ENCODE peak calls at places on chromosomes 16 and 17, in five cellular contexts. Q is colonic mucosa, Z is tibial nerve, I is heart right ventricle, B is stomach. M is an unnamed sample.

GRCh38 chr17:77096570-77097214 is 44.1 kb upstream of the SEC14L1 start:
- DNase-seq in Q (no peak), Z (peak; percentile 36), I (no peak), B (peak; percentile 60), M (peak; percentile 72)

GRCh38 chr17:53217311-53217710 is 605.4 kb upstream of the KIF2B start:
- DNase-seq in Q (no peak), Z (no peak), I (no peak), B (no peak), M (no peak)

GRCh38 chr16:28193530-28194423 is 18.0 kb downstream of the XPO6 start:
- DNase-seq in Q (no peak), Z (no peak), I (no peak), B (no peak), M (peak; percentile 91)

GRCh38 chr16:83966153-83966696 is 1.8 kb upstream of the NECAB2 start:
- DNase-seq in Q (no peak), Z (no peak), I (no peak), B (no peak), M (no peak)

GRCh38 chr17:2082003-2082862 is 27.3 kb downstream of the HIC1 start:
- DNase-seq in Q (no peak), Z (no peak), I (no peak), B (no peak), M (peak; percentile 38)

GRCh38 chr17:77164483-77165030 is 23.8 kb downstream of the SEC14L1 start:
- DNase-seq in Q (no peak), Z (no peak), I (no peak), B (no peak), M (no peak)

GRCh38 chr17:75476752-75477492 is 20.5 kb downstream of the TMEM94 start:
- DNase-seq in Q (no peak), Z (no peak), I (no peak), B (no peak), M (no peak)

GRCh38 chr17:31579265-31579664 is 187.8 kb downstream of the RAB11FIP4 start:
- DNase-seq in Q (no peak), Z (no peak), I (no peak), B (peak; percentile 40), M (peak; percentile 53)

GRCh38 chr17:75077490-75078096 is 10.2 kb upstream of the SLC16A5 start:
- DNase-seq in Q (peak; percentile 73), Z (no peak), I (peak; percentile 84), B (peak; percentile 83), M (no peak)

GRCh38 chr17:65027305-65027704 is 29.2 kb downstream of the GNA13 start:
- DNase-seq in Q (no peak), Z (no peak), I (no peak), B (no peak), M (peak; percentile 82)

GRCh38 chr17:2057714-2058520 is 3.0 kb downstream of the HIC1 start:
- DNase-seq in Q (no peak), Z (no peak), I (no peak), B (no peak), M (no peak)

GRCh38 chr17:8488931-8489330 is 53.2 kb downstream of the NDEL1 start:
- DNase-seq in Q (no peak), Z (no peak), I (no peak), B (no peak), M (peak; percentile 99)

GRCh38 chr17:13545941-13546340 is 55.8 kb downstream of the HS3ST3A1 start:
- DNase-seq in Q (no peak), Z (no peak), I (no peak), B (no peak), M (no peak)

GRCh38 chr17:57406131-57406980 is 150.0 kb downstream of the MSI2 start:
- DNase-seq in Q (peak; percentile 26), Z (no peak), I (no peak), B (no peak), M (no peak)

GRCh38 chr17:8089728-8090127 is 2.2 kb upstream of the ALOX12B start:
- DNase-seq in Q (no peak), Z (no peak), I (no peak), B (no peak), M (no peak)

GRCh38 chr17:73228748-73229236 is 32.9 kb downstream of the CPSF4L start:
- DNase-seq in Q (peak; percentile 61), Z (peak; percentile 67), I (peak; percentile 41), B (peak; percentile 77), M (peak; percentile 90)

GRCh38 chr17:31825961-31826691 is 32.9 kb downstream of the COPRS start:
- DNase-seq in Q (no peak), Z (no peak), I (no peak), B (no peak), M (peak; percentile 54)

GRCh38 chr16:30748634-30749445 is 615 bp downstream of the PHKG2 start:
- DNase-seq in Q (peak; percentile 46), Z (no peak), I (peak; percentile 51), B (no peak), M (peak; percentile 50)

GRCh38 chr17:49235896-49236295 is 5.3 kb upstream of the PHOSPHO1 start:
- DNase-seq in Q (no peak), Z (no peak), I (no peak), B (no peak), M (no peak)

GRCh38 chr17:72590882-72591499 is 470.2 kb downstream of the SOX9 start:
- DNase-seq in Q (peak; percentile 58), Z (no peak), I (no peak), B (no peak), M (no peak)

GRCh38 chr16:4246777-4247476 is 5.0 kb upstream of the SRL start:
- DNase-seq in Q (no peak), Z (no peak), I (no peak), B (no peak), M (no peak)

GRCh38 chr17:76266244-76266938 is 1.2 kb downstream of the UBALD2 start:
- DNase-seq in Q (peak; percentile 67), Z (no peak), I (no peak), B (no peak), M (peak; percentile 37)

GRCh38 chr17:66152756-66153155 is 39.2 kb downstream of the CEP112 start:
- DNase-seq in Q (no peak), Z (no peak), I (no peak), B (no peak), M (peak; percentile 50)

GRCh38 chr17:57975044-57975443 is 13.0 kb downstream of the VEZF1 start:
- DNase-seq in Q (no peak), Z (no peak), I (no peak), B (no peak), M (peak; percentile 79)

GRCh38 chr17:70033165-70033564 is 41.9 kb upstream of the KCNJ16 start:
- DNase-seq in Q (no peak), Z (no peak), I (no peak), B (no peak), M (no peak)

DNA sequence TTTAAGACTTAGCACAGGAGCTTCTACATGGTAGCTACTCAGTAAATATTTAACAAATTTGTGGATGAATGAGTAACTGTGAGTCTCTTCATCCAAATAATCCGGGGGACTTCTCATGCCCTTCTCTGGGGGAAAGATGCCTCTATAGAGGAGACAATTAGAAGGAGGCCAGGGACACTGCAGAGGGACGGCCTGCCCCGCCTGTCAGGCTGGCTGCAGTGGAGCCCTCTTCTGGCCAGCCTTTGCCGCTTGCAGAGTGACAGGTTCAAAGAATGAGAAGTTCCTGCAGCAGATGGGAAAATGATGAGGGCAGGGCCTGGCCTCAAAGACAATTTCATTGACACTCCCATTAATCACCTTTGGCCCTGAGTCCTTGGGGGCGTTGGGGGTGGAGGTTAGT is 339.1 kb downstream of the MAF start:
- DNase-seq in Q (peak; percentile 41), Z (no peak), I (peak; percentile 54), B (peak; percentile 53), M (no peak)
- TF ChIP-seq CTCF in Q (peak; percentile 41), Z (peak; percentile 25), I (peak; percentile 49), B (peak; percentile 37), M (no peak)

GRCh38 chr17:3848229-3848628 is 2.2 kb upstream of the NCBP3 start:
- DNase-seq in Q (no peak), Z (no peak), I (no peak), B (no peak), M (no peak)

GRCh38 chr17:3843935-3844516 is 2.0 kb downstream of the NCBP3 start:
- DNase-seq in Q (peak; percentile 63), Z (no peak), I (no peak), B (peak; percentile 57), M (peak; percentile 34)

GRCh38 chr17:3845754-3846738 is at the start of gene NCBP3:
- DNase-seq in Q (peak; percentile 90), Z (peak; percentile 74), I (peak; percentile 91), B (peak; percentile 94), M (peak; percentile 88)

GRCh38 chr17:3845361-3845753 is 689 bp downstream of the NCBP3 start:
- DNase-seq in Q (no peak), Z (no peak), I (no peak), B (no peak), M (no peak)

DNA sequence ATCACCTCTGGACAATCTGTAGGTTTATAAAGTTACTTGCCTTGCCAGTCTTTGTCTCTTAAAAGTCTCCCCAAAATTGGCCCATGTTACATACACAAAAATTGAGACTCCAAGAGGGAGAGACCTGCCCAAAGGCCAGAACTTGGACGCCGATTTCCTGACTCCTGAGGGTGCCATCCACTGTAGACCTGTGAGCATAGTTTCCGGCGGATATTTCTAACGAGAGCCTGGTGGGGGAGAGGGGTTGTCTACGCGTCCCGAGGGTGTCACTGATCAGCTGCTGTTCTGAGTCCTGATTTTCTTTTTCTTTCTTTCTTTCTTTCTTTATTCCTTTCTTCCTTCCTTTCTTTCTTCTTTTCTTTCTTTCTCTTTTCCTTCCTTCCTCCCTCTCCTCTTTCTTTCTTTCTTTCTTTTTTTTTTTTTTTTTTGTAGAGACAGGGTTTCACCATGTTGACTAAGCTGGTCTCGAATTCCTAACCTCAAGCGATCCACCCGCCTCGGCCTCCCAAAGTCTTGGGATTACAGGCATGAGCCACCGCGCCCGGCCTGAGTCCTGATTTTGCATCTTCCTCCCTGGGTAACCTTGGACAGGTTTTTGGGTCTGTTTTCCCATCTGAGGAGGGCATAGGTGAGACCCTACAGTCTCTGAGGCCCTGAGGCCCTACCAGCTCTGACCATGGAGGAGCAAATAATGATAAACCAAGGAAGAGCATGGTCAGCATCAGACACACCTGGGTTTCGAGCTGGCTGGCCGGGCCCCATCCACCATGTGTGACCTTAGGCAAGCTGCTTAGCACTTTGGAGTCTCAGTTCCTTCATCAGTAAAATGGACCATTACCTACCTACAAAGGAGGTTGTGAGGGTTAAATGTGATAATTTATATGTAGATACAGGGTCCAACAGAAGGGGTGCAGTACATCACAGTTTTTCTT is 959 bp upstream of the NCBP3 start:
- DNase-seq in Q (no peak), Z (no peak), I (no peak), B (no peak), M (no peak)
- H3K4me3 ChIP-seq in Q (no peak overlapping the region), Z (no peak overlapping the region), I (peak overlapping the region; percentile 81), B (no peak overlapping the region), M (no peak overlapping the region)

GRCh38 chr17:17140590-17140980 is 65.5 kb downstream of the PLD6 start:
- DNase-seq in Q (no peak), Z (no peak), I (no peak), B (no peak), M (peak; percentile 73)
- TF ChIP-seq CTCF in Q (no peak), Z (no peak), I (no peak), B (no peak), M (peak; percentile 15)

GRCh38 chr16:67547423-67548264 is 14.7 kb upstream of the CTCF start:
- DNase-seq in Q (peak; percentile 48), Z (no peak), I (no peak), B (no peak), M (no peak)
- H3K4me3 ChIP-seq in Q (no peak overlapping the region), Z (no peak overlapping the region), I (no peak overlapping the region), B (no peak overlapping the region), M (no peak overlapping the region)